ENCODE peak calls at places on chromosomes 7 and 10, in four cellular contexts. One of them, this sample, is unnamed.
A peak's percentile ranks its signal among the peaks of the same experiment; 100 is the strongest.

GRCh38 chr7:37484460-37485063 is 35.9 kb upstream of the ELMO1 start:
- DNase-seq in ACHN: no peak
- DNase-seq in activated CD4-positive, alpha-beta T cell treated with anti-CD3 and anti-CD28 coated beads, Interleukin-2, amount 50 U/mL, for 1 hour: no peak
- DNase-seq in nephron progenitor cell: no peak
- DNase-seq in this sample: no peak

GRCh38 chr10:2208106-2208505 is 470.8 kb upstream of the ADARB2 start:
- DNase-seq in ACHN: no peak
- DNase-seq in activated CD4-positive, alpha-beta T cell treated with anti-CD3 and anti-CD28 coated beads, Interleukin-2, amount 50 U/mL, for 1 hour: no peak
- DNase-seq in nephron progenitor cell: no peak
- DNase-seq in this sample: no peak

GRCh38 chr10:60574388-60574787 is 184.7 kb upstream of the ANK3 start:
- DNase-seq in ACHN: no peak
- DNase-seq in activated CD4-positive, alpha-beta T cell treated with anti-CD3 and anti-CD28 coated beads, Interleukin-2, amount 50 U/mL, for 1 hour: no peak
- DNase-seq in nephron progenitor cell: no peak
- DNase-seq in this sample: no peak

GRCh38 chr7:85074992-85075391 is 111.9 kb downstream of the SEMA3D start:
- DNase-seq in ACHN: no peak
- DNase-seq in activated CD4-positive, alpha-beta T cell treated with anti-CD3 and anti-CD28 coated beads, Interleukin-2, amount 50 U/mL, for 1 hour: no peak
- DNase-seq in nephron progenitor cell: no peak
- DNase-seq in this sample: no peak

GRCh38 chr10:77972148-77972547 is 45.6 kb upstream of the DLG5 start:
- DNase-seq in ACHN: no peak
- DNase-seq in activated CD4-positive, alpha-beta T cell treated with anti-CD3 and anti-CD28 coated beads, Interleukin-2, amount 50 U/mL, for 1 hour: no peak
- DNase-seq in nephron progenitor cell: no peak
- DNase-seq in this sample: no peak

GRCh38 chr7:141686670-141687069 is 15.3 kb downstream of the DENND11 start:
- DNase-seq in ACHN: no peak
- DNase-seq in activated CD4-positive, alpha-beta T cell treated with anti-CD3 and anti-CD28 coated beads, Interleukin-2, amount 50 U/mL, for 1 hour: no peak
- DNase-seq in nephron progenitor cell: no peak
- DNase-seq in this sample: no peak

GRCh38 chr7:41711283-41712064 is 8.6 kb upstream of the INHBA start:
- DNase-seq in ACHN: no peak
- DNase-seq in activated CD4-positive, alpha-beta T cell treated with anti-CD3 and anti-CD28 coated beads, Interleukin-2, amount 50 U/mL, for 1 hour: no peak
- DNase-seq in nephron progenitor cell: peak; percentile 51
- DNase-seq in this sample: peak; percentile 50

GRCh38 chr7:137846588-137847417 is at the start of gene DGKI:
- DNase-seq in ACHN: peak; percentile 14
- DNase-seq in activated CD4-positive, alpha-beta T cell treated with anti-CD3 and anti-CD28 coated beads, Interleukin-2, amount 50 U/mL, for 1 hour: no peak
- DNase-seq in nephron progenitor cell: peak; percentile 66
- DNase-seq in this sample: no peak

GRCh38 chr7:107968449-107968848 is 34.5 kb downstream of the LAMB1 start:
- DNase-seq in ACHN: no peak
- DNase-seq in activated CD4-positive, alpha-beta T cell treated with anti-CD3 and anti-CD28 coated beads, Interleukin-2, amount 50 U/mL, for 1 hour: no peak
- DNase-seq in nephron progenitor cell: no peak
- DNase-seq in this sample: no peak

GRCh38 chr10:64170791-64171190 is 649.6 kb downstream of the REEP3 start:
- DNase-seq in ACHN: no peak
- DNase-seq in activated CD4-positive, alpha-beta T cell treated with anti-CD3 and anti-CD28 coated beads, Interleukin-2, amount 50 U/mL, for 1 hour: no peak
- DNase-seq in nephron progenitor cell: no peak
- DNase-seq in this sample: no peak

GRCh38 chr10:123928427-123928826 is 36.8 kb upstream of the CPXM2 start:
- DNase-seq in ACHN: no peak
- DNase-seq in activated CD4-positive, alpha-beta T cell treated with anti-CD3 and anti-CD28 coated beads, Interleukin-2, amount 50 U/mL, for 1 hour: no peak
- DNase-seq in nephron progenitor cell: no peak
- DNase-seq in this sample: no peak

GRCh38 chr10:33306756-33307519 is 27.5 kb downstream of the NRP1 start:
- DNase-seq in ACHN: no peak
- DNase-seq in activated CD4-positive, alpha-beta T cell treated with anti-CD3 and anti-CD28 coated beads, Interleukin-2, amount 50 U/mL, for 1 hour: no peak
- DNase-seq in nephron progenitor cell: no peak
- DNase-seq in this sample: peak; percentile 29

GRCh38 chr10:63164045-63164722 is 31.1 kb downstream of the NRBF2 start:
- DNase-seq in ACHN: no peak
- DNase-seq in activated CD4-positive, alpha-beta T cell treated with anti-CD3 and anti-CD28 coated beads, Interleukin-2, amount 50 U/mL, for 1 hour: no peak
- DNase-seq in nephron progenitor cell: no peak
- DNase-seq in this sample: no peak

GRCh38 chr10:70902659-70903261 is 14.4 kb upstream of the PCBD1 start:
- DNase-seq in ACHN: no peak
- DNase-seq in activated CD4-positive, alpha-beta T cell treated with anti-CD3 and anti-CD28 coated beads, Interleukin-2, amount 50 U/mL, for 1 hour: no peak
- DNase-seq in nephron progenitor cell: no peak
- DNase-seq in this sample: no peak

GRCh38 chr10:27153855-27154198 is 357 bp downstream of the YME1L1 start:
- DNase-seq in ACHN: peak; percentile 32
- DNase-seq in activated CD4-positive, alpha-beta T cell treated with anti-CD3 and anti-CD28 coated beads, Interleukin-2, amount 50 U/mL, for 1 hour: no peak
- DNase-seq in nephron progenitor cell: no peak
- DNase-seq in this sample: peak; percentile 51

GRCh38 chr10:20817116-20817515 is 80.0 kb downstream of the NEBL start:
- DNase-seq in ACHN: no peak
- DNase-seq in activated CD4-positive, alpha-beta T cell treated with anti-CD3 and anti-CD28 coated beads, Interleukin-2, amount 50 U/mL, for 1 hour: no peak
- DNase-seq in nephron progenitor cell: no peak
- DNase-seq in this sample: no peak

GRCh38 chr10:12927896-12928295 is 73.6 kb downstream of the CCDC3 start:
- DNase-seq in ACHN: no peak
- DNase-seq in activated CD4-positive, alpha-beta T cell treated with anti-CD3 and anti-CD28 coated beads, Interleukin-2, amount 50 U/mL, for 1 hour: no peak
- DNase-seq in nephron progenitor cell: no peak
- DNase-seq in this sample: no peak

GRCh38 chr10:129707406-129708388 is 240.7 kb downstream of the MGMT start:
- DNase-seq in ACHN: no peak
- DNase-seq in activated CD4-positive, alpha-beta T cell treated with anti-CD3 and anti-CD28 coated beads, Interleukin-2, amount 50 U/mL, for 1 hour: no peak
- DNase-seq in nephron progenitor cell: no peak
- DNase-seq in this sample: no peak

GRCh38 chr7:28328822-28329615 is 83.3 kb upstream of the CREB5 start:
- DNase-seq in ACHN: no peak
- DNase-seq in activated CD4-positive, alpha-beta T cell treated with anti-CD3 and anti-CD28 coated beads, Interleukin-2, amount 50 U/mL, for 1 hour: no peak
- DNase-seq in nephron progenitor cell: no peak
- DNase-seq in this sample: no peak

GRCh38 chr10:93894516-93895378 is 969 bp downstream of the SLC35G1 start:
- DNase-seq in ACHN: peak; percentile 1
- DNase-seq in activated CD4-positive, alpha-beta T cell treated with anti-CD3 and anti-CD28 coated beads, Interleukin-2, amount 50 U/mL, for 1 hour: no peak
- DNase-seq in nephron progenitor cell: peak; percentile 9
- DNase-seq in this sample: no peak

GRCh38 chr10:88336316-88336715 is 246.8 kb downstream of the RNLS start:
- DNase-seq in ACHN: no peak
- DNase-seq in activated CD4-positive, alpha-beta T cell treated with anti-CD3 and anti-CD28 coated beads, Interleukin-2, amount 50 U/mL, for 1 hour: no peak
- DNase-seq in nephron progenitor cell: no peak
- DNase-seq in this sample: no peak

GRCh38 chr10:105969884-105970377 is 1194.6 kb downstream of the SORCS1 start:
- DNase-seq in ACHN: no peak
- DNase-seq in activated CD4-positive, alpha-beta T cell treated with anti-CD3 and anti-CD28 coated beads, Interleukin-2, amount 50 U/mL, for 1 hour: no peak
- DNase-seq in nephron progenitor cell: no peak
- DNase-seq in this sample: no peak

GRCh38 chr10:111130471-111130870 is 53.6 kb downstream of the ADRA2A start:
- DNase-seq in ACHN: no peak
- DNase-seq in activated CD4-positive, alpha-beta T cell treated with anti-CD3 and anti-CD28 coated beads, Interleukin-2, amount 50 U/mL, for 1 hour: no peak
- DNase-seq in nephron progenitor cell: no peak
- DNase-seq in this sample: no peak

GRCh38 chr7:43138710-43139601 is 26.5 kb downstream of the HECW1 start:
- DNase-seq in ACHN: no peak
- DNase-seq in activated CD4-positive, alpha-beta T cell treated with anti-CD3 and anti-CD28 coated beads, Interleukin-2, amount 50 U/mL, for 1 hour: no peak
- DNase-seq in nephron progenitor cell: no peak
- DNase-seq in this sample: no peak

GRCh38 chr10:74150151-74151056 is at the start of gene AP3M1:
- DNase-seq in ACHN: no peak
- DNase-seq in activated CD4-positive, alpha-beta T cell treated with anti-CD3 and anti-CD28 coated beads, Interleukin-2, amount 50 U/mL, for 1 hour: peak; percentile 82
- DNase-seq in nephron progenitor cell: peak; percentile 73
- DNase-seq in this sample: no peak

GRCh38 chr7:27166475-27167169 is 1.3 kb upstream of the HOXA9 start:
- DNase-seq in ACHN: peak; percentile 61
- DNase-seq in activated CD4-positive, alpha-beta T cell treated with anti-CD3 and anti-CD28 coated beads, Interleukin-2, amount 50 U/mL, for 1 hour: no peak
- DNase-seq in nephron progenitor cell: peak; percentile 47
- DNase-seq in this sample: no peak

This sample was measured in HT-29.